ENCODE peak calls at places on chromosomes 3 and 15, in seven cellular contexts. A is hepatocyte, E is B cell, U is mucosa of descending colon, H is fibroblast of the aortic adventitia, N is PC-3, D is pancreas. J is an unnamed sample.

GRCh38 chr3:16885948-16886683 is 1.4 kb downstream of the PLCL2 start:
- DNase-seq in N (peak), A (no peak), D (no peak), H (peak), E (no peak), U (no peak), J (no peak)

GRCh38 chr3:61251174-61251972 is at the start of gene FHIT:
- DNase-seq in A (peak), E (peak), N (peak), H (peak), D (peak), U (peak), J (peak)

GRCh38 chr15:63176302-63176701 is 13.1 kb upstream of the RAB8B start:
- DNase-seq in A (no peak), N (peak), E (no peak), H (no peak), D (no peak), U (no peak), J (no peak)

GRCh38 chr3:125611908-125612307 is 16.6 kb upstream of the OSBPL11 start:
- DNase-seq in D (no peak), E (no peak), A (no peak), U (no peak), H (no peak), N (no peak), J (no peak)

GRCh38 chr3:133887075-133887950 is 8.4 kb downstream of the RAB6B start:
- DNase-seq in H (no peak), U (no peak), E (no peak), D (no peak), N (no peak), A (no peak), J (no peak)

GRCh38 chr3:162111861-162112260 is 615.3 kb downstream of the OTOL1 start:
- DNase-seq in N (no peak), A (no peak), U (no peak), H (no peak), E (no peak), D (no peak), J (no peak)

GRCh38 chr15:44427756-44428724 is 611 bp downstream of the CTDSPL2 start:
- DNase-seq in N (peak), H (peak), U (no peak), A (peak), D (no peak), E (no peak), J (no peak)

GRCh38 chr15:48825075-48825474 is 14.2 kb upstream of the CEP152 start:
- DNase-seq in D (no peak), E (no peak), A (no peak), H (no peak), N (no peak), U (no peak), J (no peak)

GRCh38 chr15:45441686-45442085 is 63.3 kb upstream of the GATM start:
- DNase-seq in D (no peak), A (no peak), U (peak), N (no peak), H (no peak), E (no peak), J (no peak)

GRCh38 chr15:40510201-40510600 is 39.4 kb downstream of the CHST14 start:
- DNase-seq in D (no peak), H (peak), A (no peak), E (no peak), U (no peak), N (no peak), J (no peak)

GRCh38 chr15:89362203-89363101 is 27.8 kb upstream of the POLG start:
- DNase-seq in U (no peak), D (no peak), E (peak), H (no peak), N (no peak), A (no peak), J (peak)

GRCh38 chr3:161540594-161540993 is 44.0 kb downstream of the OTOL1 start:
- DNase-seq in H (no peak), U (no peak), D (no peak), A (no peak), N (no peak), E (no peak), J (no peak)

GRCh38 chr15:70863450-70864218 is 9.7 kb upstream of the LARP6 start:
- DNase-seq in A (peak), D (no peak), E (no peak), U (no peak), H (peak), N (peak), J (no peak)

GRCh38 chr3:7543294-7543693 is 682.4 kb downstream of the GRM7 start:
- DNase-seq in N (no peak), A (no peak), H (no peak), E (no peak), D (no peak), U (no peak), J (no peak)
- TF ChIP-seq CTCF in N (no peak), A (no peak), H (no peak), E (no peak), D (no peak), U (no peak), J (peak)

GRCh38 chr3:58824285-58824684 is 157.7 kb upstream of the FAM3D start:
- DNase-seq in D (peak), E (no peak), A (peak), N (peak), U (peak), H (peak), J (no peak)
- TF ChIP-seq CTCF in D (peak), E (peak), A (peak), N (peak), U (peak), H (peak), J (peak)

GRCh38 chr3:124443446-124443845 is 286.8 kb upstream of the UMPS start:
- DNase-seq in E (no peak), H (no peak), N (no peak), D (no peak), A (no peak), U (no peak), J (no peak)

GRCh38 chr3:124441766-124442165 is 288.5 kb upstream of the UMPS start:
- DNase-seq in N (no peak), E (no peak), D (no peak), U (no peak), H (no peak), A (no peak), J (no peak)

GRCh38 chr3:124444893-124445292 is 285.4 kb upstream of the UMPS start:
- DNase-seq in D (no peak), E (no peak), H (no peak), N (no peak), A (no peak), U (no peak), J (no peak)

GRCh38 chr3:124444075-124444474 is 286.2 kb upstream of the UMPS start:
- DNase-seq in N (no peak), D (no peak), H (no peak), E (no peak), U (no peak), A (peak), J (no peak)

DNA sequence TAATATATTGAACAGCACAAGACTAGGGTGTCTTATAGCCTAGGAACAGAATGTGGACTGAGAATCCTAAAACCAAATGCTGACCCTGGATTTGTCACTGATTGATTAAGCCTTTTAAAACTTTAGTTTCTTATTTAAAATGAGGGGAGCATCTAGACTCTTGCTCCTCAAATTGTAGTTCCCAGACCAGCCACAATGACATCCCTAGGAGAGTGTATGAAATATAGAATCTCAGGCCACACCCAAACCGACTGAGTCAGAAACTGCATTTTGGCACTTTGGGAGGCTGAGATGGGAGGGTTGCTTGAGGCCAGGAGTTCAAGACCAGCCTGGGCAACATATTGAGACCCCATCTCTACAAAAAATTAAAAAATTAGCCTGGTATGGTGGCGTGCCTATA is 287.8 kb upstream of the UMPS start:
- DNase-seq in U (no peak), N (peak), E (no peak), A (no peak), H (no peak), D (no peak), J (no peak)
- TF ChIP-seq CTCF in U (no peak), N (no peak), E (no peak), A (no peak), H (no peak), D (no peak), J (no peak)

DNA sequence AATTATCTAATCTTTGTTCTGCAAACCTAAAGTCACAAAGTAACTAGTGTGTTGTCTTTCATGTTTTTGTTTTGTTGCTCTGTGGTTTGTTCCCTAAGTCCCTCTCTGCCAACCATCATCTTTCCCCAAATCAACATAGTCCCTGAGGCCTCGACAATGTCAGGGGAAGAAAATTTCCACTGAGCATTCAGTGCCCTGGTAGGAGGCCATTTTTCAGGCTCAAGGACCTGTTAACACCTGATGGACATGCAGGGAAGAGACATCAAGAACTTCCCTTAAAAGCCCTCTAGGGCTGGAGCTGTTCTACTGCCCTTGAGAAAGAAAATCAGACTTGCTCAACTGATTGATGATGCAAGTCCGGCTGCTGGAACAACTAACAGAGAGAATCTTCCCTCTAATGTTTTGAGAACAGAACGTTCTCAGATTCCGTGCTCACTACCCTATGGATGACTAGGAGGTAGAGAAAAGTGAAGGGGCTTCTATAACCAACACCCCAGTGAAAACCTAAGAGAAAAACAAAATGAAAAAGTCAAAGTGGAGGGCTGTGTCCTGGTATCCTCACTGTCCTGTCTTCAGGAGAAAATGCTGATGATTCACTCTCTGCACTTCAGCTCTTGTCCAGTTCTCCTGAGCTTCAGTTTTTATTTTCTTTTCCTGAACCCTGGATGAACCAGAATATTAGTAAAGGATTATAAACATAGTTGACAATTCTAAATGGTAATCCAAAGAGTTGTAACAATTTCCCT is 373.1 kb downstream of the FOXP1 start:
- DNase-seq in D (no peak), H (peak), N (no peak), A (peak), U (no peak), E (no peak), J (no peak)
- TF ChIP-seq CTCF in D (no peak), H (peak), N (no peak), A (no peak), U (no peak), E (no peak), J (no peak)

GRCh38 chr3:58496206-58496605 is 4.3 kb downstream of the KCTD6 start:
- DNase-seq in D (no peak), U (no peak), H (peak), A (no peak), N (no peak), E (no peak), J (no peak)
- TF ChIP-seq CTCF in D (no peak), U (no peak), H (no peak), A (no peak), N (no peak), E (no peak), J (peak)

GRCh38 chr15:101244039-101244781 is 7.6 kb downstream of the CHSY1 start:
- DNase-seq in H (no peak), D (no peak), U (no peak), A (no peak), E (no peak), N (no peak), J (no peak)
- TF ChIP-seq CTCF in H (no peak), D (no peak), U (no peak), A (no peak), E (no peak), N (no peak), J (no peak)